ENCODE peak calls at places on chromosomes 6 and 20, in ten cellular contexts. B, Z, T, F, M, P, Q, H, U and V are unnamed samples.

GRCh38 chr20:39795401-39796272 is 833.5 kb downstream of the DHX35 start:
- DNase-seq in B (no peak), Z (no peak), T (no peak), F (no peak), M (no peak), P (peak), Q (no peak), H (no peak), U (no peak), V (no peak)

GRCh38 chr6:132830236-132830799 is 15.9 kb downstream of the RPS12 start:
- DNase-seq in B (no peak), Z (no peak), T (no peak), F (no peak), M (peak), P (no peak), Q (no peak), H (no peak), U (no peak), V (no peak)

GRCh38 chr6:56652231-56652630 is 9.5 kb upstream of the DST start:
- DNase-seq in B (no peak), Z (no peak), T (no peak), F (no peak), M (no peak), P (no peak), Q (no peak), H (no peak), U (no peak), V (no peak)

GRCh38 chr6:157980288-157981131 is 1.2 kb upstream of the SYNJ2 start:
- DNase-seq in B (no peak), Z (no peak), T (no peak), F (no peak), M (no peak), P (no peak), Q (no peak), H (peak), U (peak), V (no peak)

GRCh38 chr20:8018928-8019177 is 708 bp downstream of the TMX4 start:
- DNase-seq in B (no peak), Z (no peak), T (no peak), F (no peak), M (no peak), P (peak), Q (no peak), H (no peak), U (no peak), V (no peak)

GRCh38 chr6:116287668-116288282 is 8.0 kb upstream of the TSPYL1 start:
- DNase-seq in B (no peak), Z (no peak), T (no peak), F (peak), M (peak), P (no peak), Q (no peak), H (no peak), U (no peak), V (no peak)

GRCh38 chr6:47663462-47664216 is 34.7 kb upstream of the ADGRF4 start:
- DNase-seq in B (no peak), Z (no peak), T (peak), F (no peak), M (no peak), P (no peak), Q (no peak), H (no peak), U (no peak), V (no peak)

GRCh38 chr6:170291271-170292110 is 613 bp upstream of the DLL1 start:
- DNase-seq in B (peak), Z (peak), T (peak), F (no peak), M (no peak), P (peak), Q (peak), H (no peak), U (no peak), V (peak)

GRCh38 chr6:21478411-21478810 is 115.1 kb upstream of the SOX4 start:
- DNase-seq in B (no peak), Z (no peak), T (no peak), F (no peak), M (no peak), P (no peak), Q (no peak), H (no peak), U (no peak), V (no peak)

GRCh38 chr6:44222486-44222986 is 859 bp upstream of the SLC29A1 start:
- DNase-seq in B (no peak), Z (no peak), T (no peak), F (no peak), M (no peak), P (no peak), Q (no peak), H (no peak), U (no peak), V (no peak)

GRCh38 chr6:149636116-149636515 is 12.4 kb downstream of the KATNA1 start:
- DNase-seq in B (no peak), Z (no peak), T (no peak), F (peak), M (peak), P (no peak), Q (no peak), H (no peak), U (no peak), V (no peak)

GRCh38 chr6:128601060-128601459 is 80.7 kb upstream of the PTPRK start:
- DNase-seq in B (peak), Z (no peak), T (no peak), F (no peak), M (no peak), P (no peak), Q (peak), H (no peak), U (no peak), V (no peak)

GRCh38 chr6:121418346-121418745 is 17.1 kb upstream of the GJA1 start:
- DNase-seq in B (no peak), Z (no peak), T (no peak), F (no peak), M (no peak), P (no peak), Q (no peak), H (no peak), U (no peak), V (no peak)

GRCh38 chr6:109454483-109455160 is 950 bp downstream of the MICAL1 start:
- DNase-seq in B (no peak), Z (peak), T (no peak), F (no peak), M (no peak), P (no peak), Q (peak), H (no peak), U (peak), V (peak)

GRCh38 chr6:3847521-3847920 is 1.7 kb upstream of the FAM50B start:
- DNase-seq in B (no peak), Z (no peak), T (no peak), F (no peak), M (no peak), P (no peak), Q (no peak), H (no peak), U (no peak), V (no peak)

GRCh38 chr20:45407067-45407745 is 883 bp upstream of the DBNDD2 start:
- DNase-seq in B (no peak), Z (no peak), T (no peak), F (no peak), M (no peak), P (peak), Q (peak), H (no peak), U (no peak), V (peak)

GRCh38 chr20:63746766-63747315 is 7.3 kb downstream of the SLC2A4RG start:
- DNase-seq in B (no peak), Z (no peak), T (no peak), F (no peak), M (no peak), P (no peak), Q (no peak), H (no peak), U (no peak), V (no peak)

GRCh38 chr20:675453-676314 is at the start of gene SCRT2:
- DNase-seq in B (peak), Z (no peak), T (peak), F (no peak), M (peak), P (peak), Q (peak), H (no peak), U (no peak), V (peak)

GRCh38 chr6:42295181-42295580 is 77.5 kb upstream of the MRPS10 start:
- DNase-seq in B (no peak), Z (no peak), T (no peak), F (no peak), M (no peak), P (no peak), Q (no peak), H (no peak), U (no peak), V (no peak)

GRCh38 chr20:19327401-19327800 is 115.0 kb downstream of the SLC24A3 start:
- DNase-seq in B (no peak), Z (no peak), T (no peak), F (no peak), M (no peak), P (no peak), Q (no peak), H (no peak), U (no peak), V (no peak)

GRCh38 chr6:99349620-99350141 is at the start of gene FAXC:
- DNase-seq in B (peak), Z (no peak), T (peak), F (peak), M (peak), P (peak), Q (peak), H (no peak), U (no peak), V (no peak)
- TF ChIP-seq CTCF in B (peak), Z (no peak), T (peak), F (peak), M (peak), P (peak), Q (no peak), H (no peak), U (peak), V (peak)

DNA sequence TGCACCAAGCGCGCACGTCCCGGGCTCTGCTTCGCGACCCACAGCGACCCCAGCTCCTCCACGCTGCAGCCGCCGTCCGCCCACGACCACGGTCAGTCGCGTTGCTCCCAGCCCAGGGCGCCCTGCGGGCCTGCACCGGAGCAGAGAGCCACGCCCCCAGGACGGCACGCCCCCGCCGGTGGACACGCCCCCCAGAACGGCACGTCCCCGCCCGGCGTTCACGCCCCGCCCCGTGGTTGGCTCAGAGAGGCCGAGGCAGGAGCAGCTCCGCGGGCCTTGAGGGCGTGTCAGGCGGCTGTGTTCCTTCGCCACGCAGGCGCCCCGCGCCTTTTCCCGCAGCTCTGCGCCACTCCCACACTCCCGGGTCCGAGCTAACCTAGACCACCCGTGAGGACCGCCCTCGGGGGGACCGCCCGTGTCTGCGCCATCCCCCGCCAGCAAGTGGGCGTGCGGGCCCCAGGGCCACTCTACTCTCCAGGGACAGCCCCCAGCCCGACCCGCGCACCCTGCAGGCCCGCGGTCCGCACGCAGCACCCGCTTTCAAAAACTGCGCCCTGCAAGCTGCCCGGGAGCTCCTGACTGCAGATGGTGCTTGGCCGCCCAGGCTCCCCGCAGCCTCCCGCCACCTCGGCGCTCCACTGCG is at the start of gene RNASET2:
- DNase-seq in B (peak), Z (peak), T (peak), F (peak), M (peak), P (peak), Q (peak), H (peak), U (peak), V (peak)
- TF ChIP-seq POLR2A in B (peak), Z (no peak), T (no peak), F (peak), M (peak), P (peak), Q (no peak), H (no peak), U (peak), V (peak)

GRCh38 chr6:74409447-74409846 is 713.4 kb downstream of the CD109 start:
- DNase-seq in B (no peak), Z (no peak), T (no peak), F (peak), M (peak), P (no peak), Q (no peak), H (no peak), U (no peak), V (no peak)
- TF ChIP-seq CTCF in B (peak), Z (no peak), T (peak), F (peak), M (peak), P (peak), Q (no peak), H (no peak), U (peak), V (peak)

GRCh38 chr6:163466839-163467390 is 52.4 kb downstream of the QKI start:
- DNase-seq in B (no peak), Z (no peak), T (no peak), F (no peak), M (no peak), P (no peak), Q (no peak), H (no peak), U (no peak), V (no peak)
- TF ChIP-seq POLR2A in B (no peak), Z (no peak), T (no peak), F (no peak), M (no peak), P (no peak), Q (no peak), H (no peak), U (no peak), V (no peak)

GRCh38 chr6:159501558-159501957 is 191.5 kb downstream of the SOD2 start:
- DNase-seq in B (no peak), Z (no peak), T (no peak), F (no peak), M (no peak), P (no peak), Q (no peak), H (no peak), U (no peak), V (no peak)
- TF ChIP-seq CTCF in B (no peak), Z (no peak), T (no peak), F (no peak), M (no peak), P (no peak), Q (no peak), H (no peak), U (no peak), V (no peak)

GRCh38 chr20:62482136-62482833 is 6.5 kb upstream of the GATA5 start:
- DNase-seq in B (no peak), Z (no peak), T (no peak), F (no peak), M (no peak), P (no peak), Q (peak), H (no peak), U (no peak), V (no peak)
- TF ChIP-seq POLR2A in B (no peak), Z (no peak), T (no peak), F (no peak), M (no peak), P (no peak), Q (no peak), H (no peak), U (no peak), V (no peak)

DNA sequence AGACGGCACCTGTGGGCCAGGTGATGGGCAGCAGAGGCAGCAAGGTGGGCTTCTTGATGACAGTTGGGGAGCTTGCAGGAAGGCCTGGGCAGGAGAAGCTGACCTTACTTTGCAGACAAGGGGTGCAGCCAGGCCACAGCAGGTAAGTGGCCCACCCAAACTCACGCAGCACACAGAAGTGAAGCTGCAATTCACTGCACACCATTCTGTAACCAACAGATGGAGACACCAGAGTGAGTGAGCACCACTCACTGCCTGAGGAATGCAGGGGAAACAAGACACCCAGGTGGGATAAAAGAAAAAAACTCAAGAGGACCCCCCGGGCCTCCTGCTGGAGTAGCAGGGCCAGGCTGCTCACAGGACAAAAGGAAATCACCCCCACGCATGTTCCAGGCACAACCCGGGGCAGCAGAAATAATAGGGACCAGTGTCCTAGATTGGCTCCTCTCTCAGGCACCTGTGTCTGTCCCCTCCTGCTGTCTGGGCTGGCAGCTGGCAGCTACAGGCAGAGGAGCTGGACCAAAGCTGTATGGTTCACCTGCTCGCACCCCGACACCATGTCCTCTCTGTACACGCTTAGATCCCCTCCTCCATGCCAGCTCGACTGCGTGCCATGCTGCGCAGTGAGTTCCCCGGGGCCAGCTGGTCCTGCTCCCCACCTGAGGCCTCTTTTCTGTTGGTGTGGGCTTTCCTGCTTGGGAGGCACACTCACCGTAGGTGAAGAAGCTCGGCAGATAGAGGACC is 4.9 kb downstream of the MTCH1 start:
- DNase-seq in B (no peak), Z (no peak), T (no peak), F (no peak), M (no peak), P (no peak), Q (no peak), H (no peak), U (no peak), V (no peak)
- TF ChIP-seq CTCF in B (peak), Z (no peak), T (peak), F (no peak), M (no peak), P (no peak), Q (no peak), H (no peak), U (no peak), V (no peak)

GRCh38 chr6:124962617-124963415 is 579 bp downstream of the RNF217 start:
- DNase-seq in B (peak), Z (no peak), T (peak), F (no peak), M (peak), P (peak), Q (peak), H (no peak), U (no peak), V (no peak)
- TF ChIP-seq POLR2A in B (no peak), Z (no peak), T (peak), F (no peak), M (no peak), P (no peak), Q (no peak), H (no peak), U (no peak), V (no peak)

GRCh38 chr20:32456869-32457421 is 98.8 kb downstream of the ASXL1 start:
- DNase-seq in B (no peak), Z (no peak), T (peak), F (no peak), M (peak), P (no peak), Q (peak), H (no peak), U (no peak), V (no peak)
- TF ChIP-seq CTCF in B (peak), Z (no peak), T (peak), F (peak), M (peak), P (peak), Q (no peak), H (peak), U (peak), V (peak)